ENCODE peak calls at places on chromosomes 13 and 19, in nine cellular contexts. One of them, this sample, is unnamed.

GRCh38 chr13:50419896-50420295 is 404.7 kb downstream of the KCNRG start:
- DNase-seq in suprapubic skin: no peak
- DNase-seq in Peyer's patch: no peak
- DNase-seq in sigmoid colon: no peak
- DNase-seq in lower leg skin: no peak
- DNase-seq in GM12891: no peak
- DNase-seq in ovary: no peak
- DNase-seq in thyroid gland: no peak
- DNase-seq in body of pancreas: no peak
- DNase-seq in this sample: no peak

GRCh38 chr19:46133101-46133627 is 8.7 kb upstream of the IGFL3 start:
- DNase-seq in suprapubic skin: no peak
- DNase-seq in Peyer's patch: no peak
- DNase-seq in sigmoid colon: no peak
- DNase-seq in lower leg skin: peak
- DNase-seq in GM12891: no peak
- DNase-seq in ovary: no peak
- DNase-seq in thyroid gland: peak
- DNase-seq in body of pancreas: peak
- DNase-seq in this sample: peak

GRCh38 chr19:38233740-38234251 is 9.8 kb upstream of the DPF1 start:
- DNase-seq in suprapubic skin: no peak
- DNase-seq in Peyer's patch: peak
- DNase-seq in sigmoid colon: peak
- DNase-seq in lower leg skin: peak
- DNase-seq in GM12891: peak
- DNase-seq in ovary: peak
- DNase-seq in thyroid gland: peak
- DNase-seq in body of pancreas: peak
- DNase-seq in this sample: peak

GRCh38 chr13:50156140-50156539 is 140.9 kb downstream of the KCNRG start:
- DNase-seq in suprapubic skin: no peak
- DNase-seq in Peyer's patch: no peak
- DNase-seq in sigmoid colon: no peak
- DNase-seq in lower leg skin: no peak
- DNase-seq in GM12891: no peak
- DNase-seq in ovary: no peak
- DNase-seq in thyroid gland: no peak
- DNase-seq in body of pancreas: no peak
- DNase-seq in this sample: no peak

GRCh38 chr19:40642757-40643325 is 41.7 kb downstream of the LTBP4 start:
- DNase-seq in suprapubic skin: no peak
- DNase-seq in Peyer's patch: no peak
- DNase-seq in sigmoid colon: no peak
- DNase-seq in lower leg skin: no peak
- DNase-seq in GM12891: no peak
- DNase-seq in ovary: no peak
- DNase-seq in thyroid gland: no peak
- DNase-seq in body of pancreas: no peak
- DNase-seq in this sample: no peak

GRCh38 chr19:19653597-19654147 is 9.8 kb downstream of the ATP13A1 start:
- DNase-seq in suprapubic skin: peak
- DNase-seq in Peyer's patch: no peak
- DNase-seq in sigmoid colon: no peak
- DNase-seq in lower leg skin: no peak
- DNase-seq in GM12891: peak
- DNase-seq in ovary: no peak
- DNase-seq in thyroid gland: no peak
- DNase-seq in body of pancreas: no peak
- DNase-seq in this sample: no peak

GRCh38 chr13:68676513-68677115 is 1431.0 kb upstream of the ATXN8OS start:
- DNase-seq in suprapubic skin: no peak
- DNase-seq in Peyer's patch: no peak
- DNase-seq in sigmoid colon: no peak
- DNase-seq in lower leg skin: no peak
- DNase-seq in GM12891: no peak
- DNase-seq in ovary: no peak
- DNase-seq in thyroid gland: no peak
- DNase-seq in body of pancreas: no peak
- DNase-seq in this sample: no peak

GRCh38 chr13:112746044-112746443 is 56.2 kb downstream of the ATP11A start:
- DNase-seq in suprapubic skin: no peak
- DNase-seq in Peyer's patch: no peak
- DNase-seq in sigmoid colon: no peak
- DNase-seq in lower leg skin: no peak
- DNase-seq in GM12891: no peak
- DNase-seq in ovary: no peak
- DNase-seq in thyroid gland: no peak
- DNase-seq in body of pancreas: no peak
- DNase-seq in this sample: no peak

GRCh38 chr19:50673118-50673517 is 23.9 kb downstream of the C19orf81 start:
- DNase-seq in suprapubic skin: no peak
- DNase-seq in Peyer's patch: no peak
- DNase-seq in sigmoid colon: no peak
- DNase-seq in lower leg skin: no peak
- DNase-seq in GM12891: no peak
- DNase-seq in ovary: no peak
- DNase-seq in thyroid gland: no peak
- DNase-seq in body of pancreas: no peak
- DNase-seq in this sample: no peak

GRCh38 chr13:111947026-111947810 is 119.7 kb upstream of the SOX1 start:
- DNase-seq in suprapubic skin: no peak
- DNase-seq in Peyer's patch: no peak
- DNase-seq in sigmoid colon: no peak
- DNase-seq in lower leg skin: peak
- DNase-seq in GM12891: no peak
- DNase-seq in ovary: no peak
- DNase-seq in thyroid gland: no peak
- DNase-seq in body of pancreas: no peak
- DNase-seq in this sample: no peak

GRCh38 chr19:33064778-33065550 is at the start of gene RHPN2:
- DNase-seq in suprapubic skin: no peak
- DNase-seq in Peyer's patch: peak
- DNase-seq in sigmoid colon: peak
- DNase-seq in lower leg skin: no peak
- DNase-seq in GM12891: peak
- DNase-seq in ovary: peak
- DNase-seq in thyroid gland: peak
- DNase-seq in body of pancreas: peak
- DNase-seq in this sample: peak
- TF ChIP-seq POLR2A in suprapubic skin: no peak
- TF ChIP-seq POLR2A in Peyer's patch: peak
- TF ChIP-seq POLR2A in sigmoid colon: peak
- TF ChIP-seq POLR2A in lower leg skin: no peak
- TF ChIP-seq POLR2A in GM12891: no peak
- TF ChIP-seq POLR2A in ovary: no peak
- TF ChIP-seq POLR2A in thyroid gland: peak
- TF ChIP-seq POLR2A in body of pancreas: no peak
- TF ChIP-seq POLR2A in this sample: no peak

GRCh38 chr19:45037393-45038169 is 1.3 kb upstream of the CLASRP start:
- DNase-seq in suprapubic skin: no peak
- DNase-seq in Peyer's patch: no peak
- DNase-seq in sigmoid colon: no peak
- DNase-seq in lower leg skin: no peak
- DNase-seq in GM12891: no peak
- DNase-seq in ovary: peak
- DNase-seq in thyroid gland: no peak
- DNase-seq in body of pancreas: no peak
- DNase-seq in this sample: no peak

GRCh38 chr19:45040059-45040767 is 1.4 kb downstream of the CLASRP start:
- DNase-seq in suprapubic skin: no peak
- DNase-seq in Peyer's patch: no peak
- DNase-seq in sigmoid colon: no peak
- DNase-seq in lower leg skin: no peak
- DNase-seq in GM12891: no peak
- DNase-seq in ovary: no peak
- DNase-seq in thyroid gland: no peak
- DNase-seq in body of pancreas: no peak
- DNase-seq in this sample: no peak

GRCh38 chr19:45041125-45041524 is 2.3 kb downstream of the CLASRP start:
- DNase-seq in suprapubic skin: no peak
- DNase-seq in Peyer's patch: no peak
- DNase-seq in sigmoid colon: no peak
- DNase-seq in lower leg skin: no peak
- DNase-seq in GM12891: no peak
- DNase-seq in ovary: no peak
- DNase-seq in thyroid gland: no peak
- DNase-seq in body of pancreas: no peak
- DNase-seq in this sample: no peak

GRCh38 chr19:45035755-45036154 is 3.1 kb upstream of the CLASRP start:
- DNase-seq in suprapubic skin: no peak
- DNase-seq in Peyer's patch: no peak
- DNase-seq in sigmoid colon: no peak
- DNase-seq in lower leg skin: no peak
- DNase-seq in GM12891: no peak
- DNase-seq in ovary: no peak
- DNase-seq in thyroid gland: no peak
- DNase-seq in body of pancreas: no peak
- DNase-seq in this sample: no peak

GRCh38 chr19:45038931-45039893 is at the start of gene CLASRP:
- DNase-seq in suprapubic skin: peak
- DNase-seq in Peyer's patch: peak
- DNase-seq in sigmoid colon: peak
- DNase-seq in lower leg skin: peak
- DNase-seq in GM12891: peak
- DNase-seq in ovary: peak
- DNase-seq in thyroid gland: peak
- DNase-seq in body of pancreas: peak
- DNase-seq in this sample: peak
- TF ChIP-seq POLR2A in suprapubic skin: peak
- TF ChIP-seq POLR2A in Peyer's patch: peak
- TF ChIP-seq POLR2A in sigmoid colon: peak
- TF ChIP-seq POLR2A in lower leg skin: no peak
- TF ChIP-seq POLR2A in GM12891: peak
- TF ChIP-seq POLR2A in ovary: peak
- TF ChIP-seq POLR2A in thyroid gland: peak
- TF ChIP-seq POLR2A in body of pancreas: peak
- TF ChIP-seq POLR2A in this sample: peak

GRCh38 chr13:43054803-43055802 is 31.7 kb downstream of the DNAJC15 start:
- DNase-seq in suprapubic skin: no peak
- DNase-seq in Peyer's patch: no peak
- DNase-seq in sigmoid colon: no peak
- DNase-seq in lower leg skin: no peak
- DNase-seq in GM12891: no peak
- DNase-seq in ovary: no peak
- DNase-seq in thyroid gland: peak
- DNase-seq in body of pancreas: no peak
- DNase-seq in this sample: peak

GRCh38 chr13:43058318-43058674 is 34.9 kb downstream of the DNAJC15 start:
- DNase-seq in suprapubic skin: no peak
- DNase-seq in Peyer's patch: peak
- DNase-seq in sigmoid colon: no peak
- DNase-seq in lower leg skin: no peak
- DNase-seq in GM12891: no peak
- DNase-seq in ovary: no peak
- DNase-seq in thyroid gland: peak
- DNase-seq in body of pancreas: no peak
- DNase-seq in this sample: no peak

GRCh38 chr13:43057653-43058317 is 34.4 kb downstream of the DNAJC15 start:
- DNase-seq in suprapubic skin: no peak
- DNase-seq in Peyer's patch: peak
- DNase-seq in sigmoid colon: no peak
- DNase-seq in lower leg skin: no peak
- DNase-seq in GM12891: no peak
- DNase-seq in ovary: no peak
- DNase-seq in thyroid gland: no peak
- DNase-seq in body of pancreas: no peak
- DNase-seq in this sample: no peak

GRCh38 chr13:43061496-43062280 is 38.3 kb downstream of the DNAJC15 start:
- DNase-seq in suprapubic skin: no peak
- DNase-seq in Peyer's patch: no peak
- DNase-seq in sigmoid colon: no peak
- DNase-seq in lower leg skin: no peak
- DNase-seq in GM12891: no peak
- DNase-seq in ovary: no peak
- DNase-seq in thyroid gland: no peak
- DNase-seq in body of pancreas: no peak
- DNase-seq in this sample: no peak

DNA sequence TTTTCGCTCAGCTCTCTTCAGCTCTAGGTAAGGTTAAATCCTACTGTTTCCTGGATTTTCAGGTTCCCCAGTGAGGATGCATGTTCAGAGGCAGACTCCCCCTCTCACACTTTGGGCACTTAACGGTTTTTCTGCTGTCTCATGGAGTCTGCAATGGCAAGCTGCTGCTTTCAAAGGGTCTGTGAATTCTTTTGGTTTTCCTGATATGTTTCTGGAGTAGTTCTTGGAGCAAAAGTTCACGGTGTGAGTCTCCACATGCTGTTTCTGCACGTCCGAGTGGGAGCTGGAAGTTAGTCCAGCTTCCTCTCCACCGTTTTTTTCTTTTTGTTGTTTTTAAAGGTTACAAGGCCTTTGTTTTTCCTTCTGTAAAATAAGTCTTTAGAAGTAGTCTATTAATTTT is 35.5 kb downstream of the DNAJC15 start:
- DNase-seq in suprapubic skin: no peak
- DNase-seq in Peyer's patch: no peak
- DNase-seq in sigmoid colon: no peak
- DNase-seq in lower leg skin: no peak
- DNase-seq in GM12891: no peak
- DNase-seq in ovary: no peak
- DNase-seq in thyroid gland: no peak
- DNase-seq in body of pancreas: no peak
- DNase-seq in this sample: no peak
- TF ChIP-seq POLR2A in suprapubic skin: no peak
- TF ChIP-seq POLR2A in Peyer's patch: no peak
- TF ChIP-seq POLR2A in sigmoid colon: no peak
- TF ChIP-seq POLR2A in lower leg skin: no peak
- TF ChIP-seq POLR2A in GM12891: no peak
- TF ChIP-seq POLR2A in ovary: no peak
- TF ChIP-seq POLR2A in thyroid gland: no peak
- TF ChIP-seq POLR2A in body of pancreas: no peak
- TF ChIP-seq POLR2A in this sample: no peak

DNA sequence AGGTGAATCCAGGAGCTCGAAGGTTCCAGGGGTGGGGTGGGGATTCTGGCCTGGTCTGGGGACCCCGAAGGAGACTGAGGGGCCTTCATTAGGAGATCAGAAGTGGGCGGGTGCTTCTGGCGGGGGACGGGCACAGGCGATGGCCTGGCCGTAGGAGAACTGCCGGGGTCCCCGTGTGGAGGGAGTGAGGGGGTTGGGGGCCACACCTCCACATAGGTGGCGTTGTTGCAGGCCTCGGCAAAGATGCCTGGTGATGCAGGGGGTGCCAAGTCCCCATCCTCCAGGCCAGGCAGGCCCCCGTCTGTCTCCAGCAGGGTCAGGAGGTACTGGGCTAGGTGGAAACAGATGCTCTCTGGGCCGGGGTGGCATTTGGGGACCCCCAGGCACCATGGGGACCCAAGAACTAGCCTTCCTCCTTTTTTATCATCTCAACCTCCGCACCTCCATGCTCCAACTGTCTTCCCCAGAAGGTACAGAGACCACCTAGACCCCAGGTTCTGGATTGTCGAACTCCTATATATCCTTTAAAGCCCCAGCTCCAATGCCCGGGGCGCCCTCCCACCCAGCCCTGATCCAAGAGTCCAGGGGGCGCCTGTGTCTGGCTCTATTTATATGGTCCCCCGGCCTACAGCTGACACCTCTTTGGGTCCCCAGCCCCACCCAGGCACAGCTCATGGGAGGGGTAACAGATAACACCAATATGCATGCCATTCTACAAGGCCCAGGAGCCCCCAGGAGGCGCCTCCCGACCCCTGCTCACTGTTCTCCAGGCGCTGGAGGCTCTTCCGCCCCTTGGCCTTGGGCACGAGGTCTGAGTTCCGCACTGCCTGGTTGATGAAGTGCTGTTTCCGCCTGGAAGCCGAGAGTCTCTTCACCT is 8.2 kb downstream of the RNU6-9 start:
- DNase-seq in suprapubic skin: no peak
- DNase-seq in Peyer's patch: no peak
- DNase-seq in sigmoid colon: no peak
- DNase-seq in lower leg skin: no peak
- DNase-seq in GM12891: no peak
- DNase-seq in ovary: no peak
- DNase-seq in thyroid gland: no peak
- DNase-seq in body of pancreas: no peak
- DNase-seq in this sample: no peak
- TF ChIP-seq POLR2A in suprapubic skin: no peak
- TF ChIP-seq POLR2A in Peyer's patch: no peak
- TF ChIP-seq POLR2A in sigmoid colon: no peak
- TF ChIP-seq POLR2A in lower leg skin: no peak
- TF ChIP-seq POLR2A in GM12891: no peak
- TF ChIP-seq POLR2A in ovary: no peak
- TF ChIP-seq POLR2A in thyroid gland: no peak
- TF ChIP-seq POLR2A in body of pancreas: no peak
- TF ChIP-seq POLR2A in this sample: no peak

This sample was measured in erythroblast.